ENCODE peak calls at places on chromosome 17, in four cellular contexts. S is breast epithelium, V is MM.1S, M is heart left ventricle. Y is an unnamed sample.
A peak's percentile ranks its signal among the peaks of the same experiment; 100 is the strongest.

GRCh38 chr17:8079291-8080207 is 8.0 kb downstream of the ALOX12B start:
- DNase-seq in V (peak; percentile 70), S (peak; percentile 65), M (peak; percentile 64), Y (no peak)

GRCh38 chr17:20206068-20206467 is 196.9 kb downstream of the SPECC1 start:
- DNase-seq in S (no peak), V (no peak), M (no peak), Y (no peak)

GRCh38 chr17:42698736-42699414 is 16.5 kb downstream of the CNTNAP1 start:
- DNase-seq in S (no peak), M (peak; percentile 65), V (no peak), Y (no peak)

GRCh38 chr17:39754161-39754957 is 16.6 kb downstream of the GRB7 start:
- DNase-seq in S (peak; percentile 80), V (peak; percentile 98), M (peak; percentile 92), Y (no peak)

GRCh38 chr17:38872671-38873385 is 3.0 kb downstream of the LASP1 start:
- DNase-seq in V (no peak), S (no peak), M (no peak), Y (no peak)

GRCh38 chr17:45005700-45006099 is 37.6 kb upstream of the C1QL1 start:
- DNase-seq in V (no peak), M (no peak), S (no peak), Y (no peak)

GRCh38 chr17:81093576-81094223 is 58.7 kb downstream of the BAIAP2 start:
- DNase-seq in V (no peak), M (no peak), S (no peak), Y (no peak)

GRCh38 chr17:14373587-14374259 is 72.8 kb downstream of the HS3ST3B1 start:
- DNase-seq in S (no peak), M (no peak), V (no peak), Y (no peak)

GRCh38 chr17:41301204-41301790 is 1.4 kb downstream of the KRTAP29-1 start:
- DNase-seq in M (no peak), V (peak; percentile 36), S (no peak), Y (no peak)

GRCh38 chr17:19383681-19384470 is 3.1 kb downstream of the MFAP4 start:
- DNase-seq in M (no peak), S (no peak), V (no peak), Y (no peak)

GRCh38 chr17:9943343-9943742 is 38.3 kb upstream of the RCVRN start:
- DNase-seq in S (no peak), V (no peak), M (no peak), Y (no peak)

GRCh38 chr17:67491009-67491677 is 114.1 kb downstream of the PITPNC1 start:
- DNase-seq in M (peak; percentile 86), S (peak; percentile 69), V (no peak), Y (no peak)

GRCh38 chr17:35726609-35727460 is 4.6 kb upstream of the RASL10B start:
- DNase-seq in V (no peak), M (no peak), S (no peak), Y (no peak)

GRCh38 chr17:80237386-80237785 is 17.2 kb downstream of the SLC26A11 start:
- DNase-seq in M (no peak), V (no peak), S (no peak), Y (no peak)

GRCh38 chr17:41625602-41626001 is 1.2 kb upstream of the KRT17 start:
- DNase-seq in M (peak; percentile 45), S (peak; percentile 63), V (no peak), Y (no peak)

GRCh38 chr17:68656666-68657065 is 55.5 kb upstream of the FAM20A start:
- DNase-seq in V (no peak), S (no peak), M (no peak), Y (no peak)

GRCh38 chr17:47270946-47271705 is 17.5 kb downstream of the ITGB3 start:
- DNase-seq in M (no peak), S (no peak), V (no peak), Y (no peak)

GRCh38 chr17:42895185-42895555 is 5.4 kb upstream of the G6PC1 start:
- DNase-seq in V (no peak), M (no peak), S (no peak), Y (peak; percentile 67)

GRCh38 chr17:48546187-48546923 is 1.4 kb upstream of the HOXB2 start:
- DNase-seq in S (no peak), M (no peak), V (no peak), Y (no peak)

GRCh38 chr17:48545539-48545938 is 630 bp upstream of the HOXB2 start:
- DNase-seq in V (no peak), M (no peak), S (no peak), Y (no peak)

GRCh38 chr17:48547839-48548686 is 3.2 kb upstream of the HOXB2 start:
- DNase-seq in V (no peak), M (no peak), S (no peak), Y (no peak)

GRCh38 chr17:48548687-48549621 is 4.0 kb upstream of the HOXB2 start:
- DNase-seq in S (no peak), V (no peak), M (no peak), Y (no peak)

DNA sequence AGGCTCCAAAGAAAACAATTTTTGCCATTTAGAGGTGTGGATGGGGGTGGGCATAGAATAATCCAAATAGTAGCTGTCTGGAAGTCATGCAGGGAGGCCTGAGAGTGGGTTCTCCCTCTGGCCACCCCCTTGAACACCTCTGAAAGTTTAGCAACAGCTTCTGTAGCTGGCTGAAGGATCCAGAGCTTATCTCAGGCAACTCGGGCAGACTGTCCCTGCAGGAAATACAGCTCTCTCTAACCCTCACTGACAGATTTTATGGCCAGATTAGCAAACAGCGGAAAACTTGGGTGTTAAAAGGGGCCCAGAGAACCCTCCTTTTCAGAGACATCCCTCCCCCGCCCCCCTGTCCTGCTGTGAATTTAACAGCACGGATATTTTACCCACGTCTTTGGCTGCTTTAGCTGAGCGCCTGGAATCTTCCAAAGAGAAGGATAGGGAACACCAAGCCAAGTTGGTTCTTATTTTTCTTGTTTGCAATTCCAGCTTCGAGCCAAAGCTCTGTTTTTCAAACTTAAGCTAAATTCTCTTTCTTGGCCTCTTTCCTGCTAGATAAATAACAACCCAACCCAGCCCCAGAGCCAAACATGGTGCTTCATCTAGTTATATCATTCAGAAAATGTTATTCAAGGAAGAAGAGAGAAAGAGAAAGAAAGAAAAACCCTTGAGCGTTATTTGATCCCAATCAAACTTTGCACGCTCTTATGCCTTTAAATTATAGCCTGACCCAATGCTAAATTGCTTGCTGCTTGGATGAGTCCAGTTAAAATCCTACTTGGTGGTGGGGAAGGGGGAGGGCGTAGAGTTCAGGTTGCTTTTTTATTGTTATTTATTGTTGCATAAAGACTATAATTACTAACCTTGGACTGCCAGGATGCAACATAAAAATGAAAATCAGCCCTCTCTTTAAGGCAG is 2.3 kb upstream of the HOXB2 start:
- DNase-seq in V (no peak), M (no peak), S (no peak), Y (peak; percentile 43)
- H3K4me3 ChIP-seq in V (no peak overlapping the region), M (peak overlapping the region; percentile 24), S (peak overlapping the region; percentile 10), Y (peak overlapping the region; percentile 25)

GRCh38 chr17:77142689-77143088 is 1.9 kb downstream of the SEC14L1 start:
- DNase-seq in M (no peak), S (no peak), V (peak; percentile 37), Y (no peak)

GRCh38 chr17:77141846-77142449 is 1.2 kb downstream of the SEC14L1 start:
- DNase-seq in V (no peak), S (no peak), M (no peak), Y (no peak)

GRCh38 chr17:77143306-77143705 is 2.5 kb downstream of the SEC14L1 start:
- DNase-seq in V (peak; percentile 41), S (no peak), M (no peak), Y (no peak)

GRCh38 chr17:77140878-77141767 is at the start of gene SEC14L1:
- DNase-seq in M (peak; percentile 47), V (peak; percentile 66), S (no peak), Y (no peak)

DNA sequence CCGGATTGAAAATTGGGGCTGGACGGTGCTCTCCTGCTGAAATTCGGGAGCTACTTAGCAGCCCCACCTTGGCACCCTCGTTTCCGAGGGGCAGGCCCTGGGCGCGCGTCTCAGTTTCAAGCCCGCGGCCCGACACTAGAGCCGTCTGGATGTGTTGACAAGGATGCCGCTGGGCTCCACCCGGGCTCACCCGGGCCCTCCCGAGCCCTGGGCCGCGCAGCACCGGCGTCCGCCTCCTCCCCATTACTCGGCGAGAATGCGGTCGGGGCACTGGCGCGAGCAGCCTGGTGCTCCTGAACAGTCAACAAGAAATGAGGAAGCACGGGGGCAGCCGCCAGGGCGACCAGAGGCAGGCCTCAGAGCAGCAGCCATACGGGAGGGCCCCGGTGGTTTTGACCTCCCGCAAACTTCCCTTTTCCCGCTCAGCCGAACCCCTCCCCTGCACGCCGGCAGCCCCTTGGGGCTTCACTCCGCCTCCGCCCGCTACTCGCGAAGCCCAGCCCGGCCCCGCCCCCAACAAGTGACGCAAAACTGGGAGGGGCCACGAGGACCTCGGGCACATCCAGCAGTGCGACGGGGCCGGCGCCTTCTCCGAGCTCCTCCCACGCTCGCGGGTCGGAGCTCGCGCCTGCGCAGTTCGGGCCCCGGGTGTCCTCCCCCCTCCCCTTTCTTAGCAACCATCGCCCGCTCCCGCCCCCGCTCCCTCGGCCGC is 447 bp upstream of the SEC14L1 start:
- DNase-seq in S (peak; percentile 99), V (peak; percentile 99), M (peak; percentile 100), Y (peak; percentile 81)
- TF ChIP-seq CTCF in S (peak; percentile 14), V (no peak), M (no peak), Y (no peak)

DNA sequence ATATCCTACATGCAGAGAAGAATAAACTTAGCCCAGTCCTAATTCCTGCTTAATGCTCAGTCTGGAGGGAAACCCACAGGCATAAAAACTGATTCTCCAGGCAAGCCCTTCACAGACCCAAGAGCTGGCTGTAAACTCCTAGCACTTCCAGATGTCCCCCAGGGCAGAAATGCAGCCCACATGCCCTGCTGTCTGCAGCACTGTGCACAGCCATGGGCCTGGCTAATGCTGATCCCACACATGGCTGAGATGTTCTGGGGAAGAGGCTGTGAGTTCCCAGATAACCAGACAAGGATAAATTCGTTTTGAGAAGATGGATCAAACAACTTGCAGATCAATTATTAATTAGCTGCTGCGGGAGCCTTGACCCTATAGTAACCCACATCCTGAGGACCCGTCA is 148.4 kb downstream of the AATF start:
- DNase-seq in S (no peak), V (no peak), M (no peak), Y (no peak)
- H3K4me3 ChIP-seq in S (no peak overlapping the region), V (no peak overlapping the region), M (no peak overlapping the region), Y (no peak overlapping the region)

GRCh38 chr17:57104461-57105175 is 19.6 kb downstream of the AKAP1 start:
- DNase-seq in M (no peak), V (no peak), S (no peak), Y (no peak)

GRCh38 chr17:57106836-57107497 is 21.9 kb downstream of the AKAP1 start:
- DNase-seq in V (no peak), M (no peak), S (no peak), Y (no peak)

GRCh38 chr17:57107498-57108101 is 22.6 kb downstream of the AKAP1 start:
- DNase-seq in M (no peak), V (no peak), S (no peak), Y (no peak)

GRCh38 chr17:57108656-57109392 is 23.8 kb downstream of the AKAP1 start:
- DNase-seq in S (no peak), M (no peak), V (no peak), Y (no peak)

DNA sequence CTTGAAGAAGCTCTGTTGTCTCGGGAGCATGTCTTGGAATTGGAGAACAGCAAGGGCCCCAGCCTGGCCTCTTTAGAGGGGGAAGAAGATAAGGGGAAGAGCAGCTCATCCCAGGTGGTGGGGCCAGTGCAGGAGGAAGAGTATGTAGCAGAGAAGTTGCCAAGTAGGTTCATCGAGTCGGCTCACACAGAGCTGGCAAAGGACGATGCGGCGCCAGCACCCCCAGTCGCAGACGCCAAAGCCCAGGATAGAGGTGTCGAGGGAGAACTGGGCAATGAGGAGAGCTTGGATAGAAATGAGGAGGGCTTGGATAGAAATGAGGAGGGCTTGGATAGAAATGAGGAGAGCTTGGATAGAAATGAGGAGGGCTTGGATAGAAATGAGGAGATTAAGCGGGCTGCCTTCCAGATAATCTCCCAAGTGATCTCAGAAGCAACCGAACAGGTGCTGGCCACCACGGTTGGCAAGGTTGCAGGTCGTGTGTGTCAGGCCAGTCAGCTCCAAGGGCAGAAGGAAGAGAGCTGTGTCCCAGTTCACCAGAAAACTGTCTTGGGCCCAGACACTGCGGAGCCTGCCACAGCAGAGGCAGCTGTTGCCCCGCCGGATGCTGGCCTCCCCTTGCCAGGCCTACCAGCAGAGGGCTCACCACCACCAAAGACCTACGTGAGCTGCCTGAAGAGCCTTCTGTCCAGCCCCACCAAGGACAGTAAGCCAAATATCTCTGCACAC is 21.2 kb downstream of the AKAP1 start:
- DNase-seq in V (no peak), M (no peak), S (no peak), Y (no peak)
- TF ChIP-seq CTCF in V (no peak), M (peak; percentile 17), S (no peak), Y (peak; percentile 48)

Y was measured in LNCaP clone FGC.